ENCODE peak calls at places on chromosomes 3 and 15, in eight cellular contexts. G is psoas muscle, N is PC-9, H is heart left ventricle, T is tibial nerve, E is mesendoderm, I is neural progenitor cell, S is mammary epithelial cell. K is an unnamed sample. For H3K27me3, the result is how much of the 10 kb centered on the place peaks cover.

GRCh38 chr3:71111784-71112440 is 471.6 kb downstream of the FOXP1 start:
- DNase-seq in G (no peak), N (peak), H (no peak), T (no peak), E (no peak), I (no peak), S (peak), K (no peak)

GRCh38 chr15:79243723-79244122 is 38.8 kb upstream of the ANKRD34C start:
- DNase-seq in G (no peak), N (no peak), H (peak), T (no peak), E (peak), I (no peak), S (no peak), K (no peak)

GRCh38 chr15:47332481-47332880 is 384.8 kb upstream of the SEMA6D start:
- DNase-seq in G (no peak), N (no peak), H (no peak), T (no peak), E (peak), I (no peak), S (no peak), K (no peak)

GRCh38 chr3:104349836-104350235 is 1016.9 kb upstream of the ALCAM start:
- DNase-seq in G (no peak), N (no peak), H (no peak), T (no peak), E (no peak), I (no peak), S (no peak), K (no peak)

GRCh38 chr15:28094732-28095521 is 4.2 kb downstream of the OCA2 start:
- DNase-seq in G (no peak), N (no peak), H (no peak), T (no peak), E (peak), I (peak), S (no peak), K (peak)

GRCh38 chr3:127124135-127124534 is 68.8 kb upstream of the PRR23E start:
- DNase-seq in G (no peak), N (no peak), H (no peak), T (no peak), E (peak), I (peak), S (peak), K (no peak)

GRCh38 chr3:95731753-95732152 is 1082.6 kb upstream of the EPHA6 start:
- DNase-seq in G (no peak), N (no peak), H (no peak), T (no peak), E (no peak), I (no peak), S (no peak), K (no peak)

GRCh38 chr3:138230525-138230924 is 43.4 kb downstream of the ARMC8 start:
- DNase-seq in G (no peak), N (no peak), H (no peak), T (no peak), E (no peak), I (no peak), S (peak), K (no peak)

GRCh38 chr15:86373147-86373546 is 293.5 kb downstream of the AGBL1 start:
- DNase-seq in G (no peak), N (no peak), H (no peak), T (no peak), E (no peak), I (no peak), S (peak), K (no peak)

GRCh38 chr3:158794936-158795518 is 6.8 kb upstream of the MFSD1 start:
- DNase-seq in G (no peak), N (peak), H (no peak), T (no peak), E (peak), I (peak), S (peak), K (no peak)

GRCh38 chr3:41900265-41900664 is 61.6 kb downstream of the ULK4 start:
- DNase-seq in G (no peak), N (peak), H (no peak), T (no peak), E (peak), I (peak), S (no peak), K (no peak)

GRCh38 chr3:126852536-126852935 is 130.4 kb upstream of the PLXNA1 start:
- DNase-seq in G (no peak), N (no peak), H (no peak), T (no peak), E (peak), I (peak), S (no peak), K (no peak)

GRCh38 chr15:40925863-40926658 is 3.1 kb upstream of the DLL4 start:
- DNase-seq in G (no peak), N (no peak), H (no peak), T (no peak), E (peak), I (peak), S (no peak), K (peak)
- H3K27me3 ChIP-seq in G (under half), N (under half), H (under half), T (half or more), E (half or more), I (half or more), S (under half), K (half or more)

DNA sequence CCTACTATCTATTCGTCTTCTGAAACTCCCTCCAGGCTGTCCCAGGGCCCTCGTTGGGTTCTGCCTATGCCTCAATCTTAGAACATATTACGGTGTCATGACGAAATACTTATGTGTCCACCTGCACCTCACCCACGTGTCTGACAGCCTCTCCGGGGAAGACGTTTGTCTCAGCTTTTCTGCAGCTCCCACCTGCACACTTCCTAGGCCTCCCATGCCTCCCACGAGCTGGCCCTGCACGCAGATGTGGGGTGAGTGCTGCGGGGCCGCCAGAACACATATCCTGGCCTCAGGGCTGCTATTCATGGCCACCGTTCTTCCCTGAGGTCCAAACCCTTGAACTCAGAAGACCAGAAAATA is 7.1 kb upstream of the MUSTN1 start:
- DNase-seq in G (peak), N (no peak), H (no peak), T (no peak), E (no peak), I (no peak), S (no peak), K (no peak)
- H3K27me3 ChIP-seq in G (under half), N (under half), H (under half), T (under half), E (under half), I (under half), S (under half), K (under half)

DNA sequence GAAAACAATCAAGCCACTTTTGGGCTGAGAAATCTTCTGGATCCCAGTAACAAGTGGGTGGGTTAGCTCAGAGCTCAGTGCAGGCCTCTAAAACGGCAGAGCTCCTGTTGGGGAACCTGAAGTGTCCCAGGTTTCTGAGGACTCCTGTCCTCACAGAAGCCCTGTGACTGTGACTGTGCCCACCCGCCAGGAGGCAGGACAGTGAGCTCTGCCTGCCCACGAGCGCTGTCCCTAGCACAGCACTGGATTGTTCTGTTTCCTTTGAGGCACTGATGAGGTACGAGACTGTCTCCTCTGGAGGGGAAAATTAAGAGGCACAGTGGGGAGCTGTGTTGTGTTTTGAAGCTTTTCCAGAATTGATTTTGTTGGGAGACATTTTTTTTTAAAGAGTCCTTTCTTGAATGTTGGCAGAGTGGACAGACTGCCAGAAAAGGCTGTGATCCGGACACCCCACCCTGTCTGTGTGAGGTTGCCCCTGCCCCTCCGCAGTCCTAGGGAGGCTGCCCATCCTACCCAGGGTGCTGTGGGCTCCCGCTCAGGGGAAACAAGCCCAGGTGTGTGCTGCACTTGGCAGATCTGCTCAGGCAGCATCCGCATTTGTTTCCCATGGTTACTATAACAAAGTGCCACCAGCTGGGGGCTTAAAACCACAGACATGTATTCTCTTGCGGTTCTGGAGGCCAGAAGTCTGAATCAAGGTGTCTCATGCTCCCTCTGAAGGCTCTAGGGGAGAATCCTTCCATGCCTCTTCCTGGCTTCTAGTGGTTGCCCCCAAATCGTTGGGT is 66.6 kb upstream of the LARS2 start:
- DNase-seq in G (no peak), N (no peak), H (no peak), T (no peak), E (peak), I (no peak), S (peak), K (no peak)
- H3K27me3 ChIP-seq in G (under half), N (under half), H (under half), T (under half), E (under half), I (under half), S (under half), K (under half)

DNA sequence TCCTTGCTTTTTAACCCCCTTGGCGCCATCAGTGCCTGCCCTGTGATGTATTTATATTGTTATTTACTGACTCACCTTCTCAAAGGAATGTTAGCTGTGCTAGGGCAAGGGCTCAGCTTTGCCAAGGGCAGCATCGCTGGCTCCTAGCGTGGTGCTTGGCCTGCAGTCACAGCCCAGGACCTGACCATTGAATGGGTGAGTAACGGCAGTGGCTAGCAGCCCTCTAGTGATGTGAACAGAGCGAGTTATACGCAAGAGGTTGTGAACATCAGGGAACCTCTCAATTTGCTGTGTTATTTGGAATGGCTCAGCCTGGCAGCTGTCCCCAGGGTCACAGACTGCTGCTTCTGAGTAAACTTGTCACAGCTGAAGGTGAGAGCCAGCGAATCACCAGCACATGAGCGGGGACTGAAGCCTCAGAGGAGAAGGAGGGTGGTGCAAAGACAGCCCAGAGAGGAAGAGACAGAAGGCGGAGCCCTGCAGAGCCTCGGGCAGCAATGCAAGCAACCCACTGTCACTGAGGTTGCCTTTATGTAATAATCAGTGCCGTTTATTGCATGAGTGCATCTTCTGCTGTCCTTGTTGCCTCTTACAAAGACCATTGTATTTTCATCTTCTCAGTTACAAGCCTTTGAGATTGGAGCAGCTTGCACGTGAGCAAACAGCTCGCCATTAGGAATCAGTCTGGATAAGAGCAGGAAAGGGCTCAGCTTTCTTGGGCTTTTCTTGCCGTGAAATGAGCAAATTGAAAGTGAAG is 158.3 kb downstream of the SLCO3A1 start:
- DNase-seq in G (no peak), N (peak), H (no peak), T (no peak), E (peak), I (no peak), S (peak), K (no peak)
- H3K27me3 ChIP-seq in G (under half), N (under half), H (under half), T (under half), E (under half), I (under half), S (under half), K (under half)

GRCh38 chr3:61688307-61688695 is 126.9 kb downstream of the PTPRG start:
- DNase-seq in G (no peak), N (no peak), H (no peak), T (no peak), E (peak), I (peak), S (no peak), K (no peak)

GRCh38 chr3:61687663-61688306 is 126.4 kb downstream of the PTPRG start:
- DNase-seq in G (no peak), N (no peak), H (no peak), T (no peak), E (no peak), I (no peak), S (no peak), K (no peak)

GRCh38 chr3:61685755-61686154 is 124.4 kb downstream of the PTPRG start:
- DNase-seq in G (no peak), N (no peak), H (no peak), T (no peak), E (no peak), I (no peak), S (peak), K (peak)

GRCh38 chr3:61686228-61686648 is 124.9 kb downstream of the PTPRG start:
- DNase-seq in G (no peak), N (no peak), H (no peak), T (no peak), E (no peak), I (no peak), S (peak), K (no peak)

DNA sequence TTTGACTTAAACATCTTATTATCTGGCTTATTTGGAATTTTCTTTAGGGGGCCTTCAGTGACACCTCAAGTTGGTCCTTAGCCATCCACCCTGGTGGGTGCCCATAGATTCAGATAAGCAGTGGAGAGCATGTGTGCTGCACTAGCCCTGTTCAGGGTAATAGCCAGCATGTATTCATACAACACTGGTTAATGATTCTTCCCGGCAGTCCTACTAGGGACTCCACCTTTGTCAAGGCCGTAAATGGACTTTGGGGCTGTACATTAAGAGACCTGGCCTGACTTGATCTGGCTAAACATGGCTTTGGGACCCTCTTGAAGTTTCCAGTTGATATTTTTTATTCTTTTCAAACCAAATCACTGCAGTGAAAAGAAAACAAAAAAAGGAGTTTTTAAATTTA is 125.8 kb downstream of the PTPRG start:
- DNase-seq in G (no peak), N (no peak), H (no peak), T (no peak), E (no peak), I (no peak), S (no peak), K (peak)
- H3K27me3 ChIP-seq in G (under half), N (under half), H (under half), T (under half), E (under half), I (under half), S (under half), K (under half)

DNA sequence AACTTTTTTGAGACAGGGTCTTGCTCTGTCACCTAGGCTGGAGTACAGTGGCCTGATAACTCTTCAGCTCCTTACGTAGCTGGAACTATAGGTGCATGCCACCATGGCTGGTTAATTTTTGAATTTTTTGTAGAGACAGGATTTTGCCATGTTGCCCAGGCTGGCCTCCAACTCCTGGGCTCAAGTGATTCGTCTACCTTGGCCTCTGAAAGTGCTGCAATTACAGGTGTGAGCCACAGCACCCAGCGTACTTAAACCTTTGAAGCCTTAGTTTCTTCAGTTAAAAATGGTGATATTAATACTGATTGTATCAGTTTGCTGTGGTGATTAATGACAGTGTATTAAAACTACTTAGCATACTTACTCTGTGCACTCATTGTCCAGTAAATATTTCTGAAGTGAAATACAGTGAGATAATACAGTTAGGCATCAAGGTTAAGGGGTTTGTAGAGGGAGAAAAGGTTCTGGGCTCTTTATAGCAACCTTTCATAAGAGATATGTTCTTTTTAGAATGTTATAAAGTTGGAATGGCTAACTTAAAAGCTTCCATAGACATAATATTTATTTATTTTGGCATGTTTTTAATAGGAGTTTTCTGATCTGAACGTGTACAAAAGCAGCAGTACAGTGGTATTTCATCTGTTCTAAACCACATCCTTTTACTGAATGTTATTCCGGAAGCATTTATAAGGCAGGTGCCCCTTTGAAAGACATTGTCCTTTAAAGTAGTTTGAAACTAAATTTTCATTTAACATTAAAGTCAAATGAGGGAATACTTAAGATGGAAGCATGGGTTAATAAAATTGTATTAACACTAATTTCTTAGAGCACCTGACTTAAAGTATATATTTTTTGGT is 23.6 kb downstream of the NCK1 start:
- DNase-seq in G (no peak), N (no peak), H (no peak), T (no peak), E (no peak), I (no peak), S (no peak), K (no peak)
- H3K27me3 ChIP-seq in G (under half), N (under half), H (under half), T (under half), E (under half), I (under half), S (under half), K (under half)

DNA sequence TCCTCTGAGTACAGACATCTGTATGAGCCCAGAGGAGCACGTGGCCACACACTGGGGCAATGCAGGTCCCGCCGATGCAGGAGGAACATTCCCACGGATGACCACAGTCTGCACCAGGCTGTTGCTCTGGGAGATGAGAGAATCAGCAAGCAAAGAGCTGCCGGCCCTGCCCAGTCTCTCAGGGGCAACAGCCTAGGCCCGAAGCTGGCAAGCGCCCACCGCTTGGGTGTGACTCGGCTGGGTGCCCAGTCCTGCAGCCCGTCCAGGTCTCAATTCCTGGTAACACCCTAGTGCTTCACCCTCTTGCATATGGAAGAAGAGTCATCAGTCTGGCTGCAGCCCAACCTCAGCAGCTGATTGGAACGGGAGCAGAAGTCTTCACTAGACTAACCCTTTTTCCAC is 153.7 kb upstream of the HES1 start:
- DNase-seq in G (peak), N (no peak), H (peak), T (peak), E (no peak), I (no peak), S (peak), K (peak)
- H3K27me3 ChIP-seq in G (under half), N (under half), H (under half), T (under half), E (under half), I (under half), S (under half), K (under half)

GRCh38 chr15:98174286-98174685 is 213.8 kb downstream of the ARRDC4 start:
- DNase-seq in G (no peak), N (no peak), H (no peak), T (no peak), E (peak), I (no peak), S (peak), K (peak)

GRCh38 chr15:98177950-98178848 is 217.7 kb downstream of the ARRDC4 start:
- DNase-seq in G (no peak), N (peak), H (peak), T (peak), E (peak), I (peak), S (peak), K (peak)
- H3K27me3 ChIP-seq in G (under half), N (under half), H (half or more), T (under half), E (under half), I (under half), S (under half), K (under half)